ENCODE peak calls at places on chromosome 22, in seven cellular contexts. D, A, Z, X, Y, F and O are unnamed samples.

GRCh38 chr22:25976346-25976745 is 192.9 kb upstream of the SEZ6L start:
- DNase-seq in D (no peak), A (no peak), Z (no peak), X (no peak), Y (no peak), F (no peak), O (no peak)

GRCh38 chr22:50016988-50017700 is 4.6 kb upstream of the IL17REL start:
- DNase-seq in D (no peak), A (no peak), Z (no peak), X (no peak), Y (no peak), F (no peak), O (no peak)

GRCh38 chr22:38700271-38700788 is 413 bp downstream of the JOSD1 start:
- DNase-seq in D (no peak), A (peak), Z (no peak), X (peak), Y (no peak), F (peak), O (no peak)

GRCh38 chr22:48942698-48943566 is 884.7 kb downstream of the BRD1 start:
- DNase-seq in D (no peak), A (no peak), Z (no peak), X (no peak), Y (no peak), F (no peak), O (no peak)

GRCh38 chr22:22374163-22374562 is 129.6 kb downstream of the VPREB1 start:
- DNase-seq in D (no peak), A (no peak), Z (no peak), X (no peak), Y (no peak), F (no peak), O (no peak)

GRCh38 chr22:46021577-46021976 is 44.6 kb upstream of the WNT7B start:
- DNase-seq in D (no peak), A (no peak), Z (no peak), X (no peak), Y (no peak), F (no peak), O (no peak)

GRCh38 chr22:49604732-49605302 is 222.9 kb downstream of the BRD1 start:
- DNase-seq in D (no peak), A (no peak), Z (no peak), X (no peak), Y (no peak), F (no peak), O (no peak)

GRCh38 chr22:39283312-39284141 is 35.9 kb downstream of the RPL3 start:
- DNase-seq in D (no peak), A (no peak), Z (no peak), X (peak), Y (no peak), F (peak), O (no peak)

GRCh38 chr22:43956805-43957463 is 1.7 kb downstream of the SAMM50 start:
- DNase-seq in D (no peak), A (no peak), Z (no peak), X (peak), Y (no peak), F (no peak), O (no peak)

GRCh38 chr22:40031766-40032470 is 37.2 kb downstream of the FAM83F start:
- DNase-seq in D (peak), A (no peak), Z (no peak), X (peak), Y (no peak), F (peak), O (no peak)

GRCh38 chr22:17366830-17367229 is 2.4 kb upstream of the CECR2 start:
- DNase-seq in D (no peak), A (no peak), Z (no peak), X (peak), Y (no peak), F (peak), O (no peak)

GRCh38 chr22:38138961-38139360 is 28.5 kb upstream of the BAIAP2L2 start:
- DNase-seq in D (no peak), A (no peak), Z (no peak), X (no peak), Y (no peak), F (no peak), O (no peak)

GRCh38 chr22:31637375-31637937 is 24.6 kb downstream of the PISD start:
- DNase-seq in D (no peak), A (peak), Z (no peak), X (no peak), Y (no peak), F (no peak), O (no peak)